ENCODE peak calls at places on chromosomes 2 and 18, in six cellular contexts. B is IMR-90, P is mesenchymal stem cell, I is H9, V is H1, D is mesendoderm. T is an unnamed sample.

GRCh38 chr18:11095674-11096293 is 53.6 kb downstream of the PIEZO2 start:
- DNase-seq in B (no peak), D (no peak), V (no peak), P (no peak), I (no peak), T (no peak)

GRCh38 chr18:58180738-58181353 is 136.8 kb downstream of the NEDD4L start:
- DNase-seq in I (no peak), D (peak), P (peak), V (no peak), B (peak), T (peak)

GRCh38 chr18:3454365-3455089 is 4.6 kb downstream of the TGIF1 start:
- DNase-seq in B (peak), D (peak), P (peak), V (no peak), I (peak), T (peak)

GRCh38 chr18:7885763-7886295 is 318.7 kb downstream of the PTPRM start:
- DNase-seq in P (no peak), D (no peak), I (no peak), V (no peak), B (no peak), T (no peak)

GRCh38 chr18:12879840-12880531 is 4.1 kb downstream of the PTPN2 start:
- DNase-seq in V (no peak), P (no peak), I (no peak), B (no peak), D (peak), T (no peak)

GRCh38 chr2:13193900-13194299 is 477.2 kb downstream of the TRIB2 start:
- DNase-seq in P (peak), B (peak), I (no peak), V (no peak), D (peak), T (peak)

GRCh38 chr2:237674731-237675276 is 47.4 kb downstream of the LRRFIP1 start:
- DNase-seq in D (peak), P (peak), B (peak), I (peak), V (no peak), T (no peak)

GRCh38 chr2:171999125-171999524 is 628 bp upstream of the METAP1D start:
- DNase-seq in I (no peak), B (no peak), V (no peak), P (no peak), D (no peak), T (no peak)

GRCh38 chr2:210626849-210627248 is 70.5 kb downstream of the CPS1 start:
- DNase-seq in D (peak), B (peak), V (no peak), P (peak), I (no peak), T (no peak)
- H3K27ac ChIP-seq in D (no peak), B (no peak), V (no peak), P (peak), I (no peak), T (no peak)

DNA sequence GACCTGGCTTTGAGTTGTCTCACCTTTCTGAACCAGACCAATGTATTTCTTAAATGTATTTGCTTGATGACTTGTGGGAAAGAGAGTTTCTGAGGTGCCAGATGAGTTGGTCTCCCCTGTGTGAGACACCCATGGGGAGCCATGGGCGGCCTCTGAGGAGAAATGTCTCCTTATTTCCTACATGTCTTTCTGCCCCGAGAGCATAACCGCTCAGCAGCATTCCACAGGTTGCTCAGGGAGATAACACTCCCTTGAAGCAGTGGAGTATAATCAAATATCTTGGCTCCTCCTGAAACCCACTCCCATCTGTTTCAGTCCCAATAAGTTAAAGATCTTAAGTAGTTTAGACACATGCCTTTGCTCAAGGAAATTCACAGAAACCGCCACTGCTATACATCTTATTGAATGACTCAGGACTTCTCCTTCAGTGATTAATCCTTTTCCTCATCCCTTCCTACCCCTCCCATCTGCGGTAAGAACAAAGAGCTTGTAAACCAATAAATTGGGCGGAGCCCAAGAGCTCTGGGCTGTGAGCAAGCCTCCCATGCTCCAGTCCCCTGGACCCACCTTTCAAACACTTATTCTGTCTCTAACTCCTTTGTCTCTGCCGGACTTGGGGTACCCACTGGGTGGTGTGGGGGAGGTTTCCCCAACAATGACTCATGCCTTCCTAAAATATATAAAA is 285.5 kb upstream of the LRRTM4 start:
- DNase-seq in I (no peak), D (peak), V (no peak), P (no peak), B (no peak), T (no peak)
- H4K8ac ChIP-seq in I (no peak), D (no peak), V (no peak), P (no peak), B (no peak), T (no peak)

DNA sequence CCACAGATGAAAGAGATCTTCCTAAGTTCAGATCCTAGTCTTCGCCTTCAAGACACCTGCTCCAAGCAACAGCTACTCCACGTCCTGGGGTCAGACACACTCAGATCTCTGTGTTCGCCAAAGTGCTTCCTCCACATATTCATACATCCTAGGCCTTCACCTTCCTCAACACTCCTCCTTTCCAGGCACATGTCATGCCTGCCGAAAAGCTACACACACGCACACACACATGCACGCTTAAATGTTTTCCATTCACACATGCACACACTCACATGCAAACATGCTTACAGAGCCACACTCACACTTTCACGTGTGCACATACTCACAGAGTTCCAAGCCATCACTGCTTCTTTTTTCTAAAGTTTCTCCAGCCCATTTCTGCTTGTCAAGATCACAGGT is 93.8 kb downstream of the PXDN start:
- DNase-seq in P (no peak), V (no peak), B (no peak), I (no peak), D (no peak), T (no peak)
- H2BK15ac ChIP-seq in P (no peak), V (no peak), B (no peak), I (no peak), D (no peak), T (no peak)

DNA sequence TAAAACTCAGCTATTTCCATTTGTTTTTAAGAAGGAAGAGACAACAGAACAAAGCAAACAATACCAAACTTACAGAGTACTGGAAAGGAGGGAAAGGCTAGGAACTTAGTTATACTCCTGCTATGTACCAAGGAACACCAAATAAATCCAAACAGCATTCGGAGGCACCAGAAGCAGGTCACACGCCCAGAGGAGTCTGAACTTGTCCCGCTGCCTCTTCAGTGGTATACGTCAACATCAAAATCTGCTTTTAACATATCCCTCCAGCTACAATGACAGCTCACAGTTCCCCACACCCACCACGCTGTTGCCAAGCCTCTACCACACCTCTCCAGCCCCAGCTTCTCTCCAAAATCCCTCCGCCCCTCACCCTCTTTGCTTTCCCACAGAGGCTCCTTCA is 17.3 kb downstream of the C2orf76 start:
- DNase-seq in I (no peak), B (no peak), V (no peak), P (no peak), D (no peak), T (no peak)
- H3K27ac ChIP-seq in I (no peak), B (no peak), V (no peak), P (no peak), D (no peak), T (no peak)

GRCh38 chr2:73779472-73780241 is at the start of gene DUSP11:
- DNase-seq in D (peak), B (peak), P (peak), I (peak), V (peak), T (peak)
- H4K8ac ChIP-seq in D (no peak), B (peak), P (peak), I (no peak), V (peak), T (no peak)